ENCODE peak calls at places on chromosome 11, in seven cellular contexts. G, A, W, F, V, Y and O are unnamed samples.

GRCh38 chr11:57116654-57117053 is 65.1 kb upstream of the LRRC55 start:
- DNase-seq in F (peak; percentile 41), V (no peak), Y (no peak), W (no peak), A (peak; percentile 54), G (peak; percentile 34), O (no peak)

GRCh38 chr11:1574256-1575242 is 2.5 kb upstream of the DUSP8 start:
- DNase-seq in V (peak; percentile 67), A (peak; percentile 80), W (no peak), G (peak; percentile 42), F (peak; percentile 82), Y (peak; percentile 59), O (peak; percentile 77)

GRCh38 chr11:30244255-30244654 is 13.4 kb downstream of the FSHB start:
- DNase-seq in V (no peak), G (no peak), F (no peak), W (no peak), Y (no peak), A (no peak), O (no peak)

GRCh38 chr11:6431861-6432260 is 8.9 kb downstream of the HPX start:
- DNase-seq in F (no peak), Y (no peak), A (no peak), V (no peak), W (no peak), G (peak; percentile 83), O (no peak)

GRCh38 chr11:89521294-89521693 is 30.1 kb upstream of the NOX4 start:
- DNase-seq in G (no peak), W (no peak), V (no peak), F (no peak), A (no peak), Y (no peak), O (no peak)

GRCh38 chr11:17672469-17672868 is 46.9 kb upstream of the MYOD1 start:
- DNase-seq in G (no peak), W (no peak), V (no peak), Y (no peak), F (no peak), A (no peak), O (no peak)

GRCh38 chr11:6418958-6419611 is at the start of gene APBB1:
- DNase-seq in G (no peak), V (peak; percentile 75), A (peak; percentile 85), W (peak; percentile 71), F (peak; percentile 70), Y (peak; percentile 77), O (peak; percentile 86)

GRCh38 chr11:2122222-2122906 is 16.8 kb downstream of the IGF2 start:
- DNase-seq in G (peak; percentile 33), W (no peak), A (no peak), F (no peak), V (no peak), Y (no peak), O (no peak)

GRCh38 chr11:2775626-2776350 is 76.0 kb upstream of the KCNQ1OT1 start:
- DNase-seq in Y (no peak), G (no peak), A (peak; percentile 42), V (no peak), F (peak; percentile 14), W (peak; percentile 41), O (peak; percentile 46)

GRCh38 chr11:126304457-126305072 is 705 bp downstream of the DCPS start:
- DNase-seq in V (no peak), Y (no peak), A (no peak), F (no peak), W (no peak), G (no peak), O (no peak)

GRCh38 chr11:31340903-31341572 is 28.5 kb downstream of the DCDC1 start:
- DNase-seq in Y (no peak), A (no peak), V (no peak), G (peak; percentile 10), F (peak; percentile 21), W (no peak), O (no peak)

GRCh38 chr11:94201004-94201465 is 72.4 kb downstream of the PANX1 start:
- DNase-seq in A (no peak), W (no peak), F (no peak), V (no peak), Y (no peak), G (no peak), O (no peak)

DNA sequence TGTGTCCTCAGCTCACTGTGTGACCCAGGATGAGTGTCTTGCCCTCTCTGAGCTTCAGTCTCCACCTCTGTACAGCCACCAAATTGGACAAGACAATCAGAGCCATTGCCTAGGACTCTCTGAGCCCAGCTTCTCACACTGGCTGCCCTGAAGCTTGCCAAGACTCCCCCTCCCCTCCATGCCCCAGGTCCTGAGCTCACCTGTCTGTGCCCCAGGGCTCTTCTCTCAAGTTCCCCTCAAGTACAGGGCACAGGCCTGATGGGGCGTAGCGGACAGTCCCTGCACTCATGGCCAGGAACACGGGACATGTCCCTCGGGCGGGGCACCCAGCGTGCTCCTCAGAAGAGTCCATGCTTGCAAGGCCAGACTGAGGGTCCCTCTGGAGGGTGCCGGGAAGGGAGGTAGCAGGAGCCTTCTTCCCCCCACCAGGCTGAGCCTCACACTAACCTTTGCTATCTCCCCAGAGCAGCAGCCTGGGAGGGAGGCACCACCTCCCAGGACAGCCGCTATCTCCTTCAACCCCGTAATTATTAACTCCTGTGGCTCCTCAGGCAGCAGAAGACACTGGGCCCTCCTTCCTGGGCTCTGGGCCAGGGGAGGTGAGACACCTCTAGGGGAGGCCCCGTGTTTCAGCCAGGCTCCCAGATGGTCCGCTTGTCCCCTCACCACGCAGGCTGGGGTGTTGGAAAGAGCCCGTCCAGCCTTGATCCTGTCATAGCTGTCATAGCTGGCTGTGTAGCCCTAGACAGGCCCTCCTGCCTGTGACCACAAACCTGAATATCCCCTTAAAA is 2.7 kb upstream of the RAB3IL1 start:
- DNase-seq in Y (no peak), F (no peak), V (no peak), W (no peak), A (no peak), G (no peak), O (no peak)
- H3K27ac ChIP-seq in Y (no peak overlapping the region), F (peak overlapping the region; percentile 6), V (peak overlapping the region; percentile 47), W (peak overlapping the region; percentile 56), A (no peak overlapping the region), G (no peak overlapping the region), O (no peak overlapping the region)

GRCh38 chr11:65887026-65887722 is 1.1 kb downstream of the FIBP start:
- DNase-seq in G (no peak), A (no peak), Y (no peak), W (peak; percentile 47), V (no peak), F (no peak), O (peak; percentile 65)
- H3K4me1 ChIP-seq in G (peaks cover 28% of the 10 kb centered on the region), A (peaks cover 17% of the 10 kb centered on the region), Y (peaks cover 45% of the 10 kb centered on the region), W (peaks cover 46% of the 10 kb centered on the region), V (peaks cover 37% of the 10 kb centered on the region), F (peaks cover 5% of the 10 kb centered on the region), O (peaks cover 37% of the 10 kb centered on the region)

DNA sequence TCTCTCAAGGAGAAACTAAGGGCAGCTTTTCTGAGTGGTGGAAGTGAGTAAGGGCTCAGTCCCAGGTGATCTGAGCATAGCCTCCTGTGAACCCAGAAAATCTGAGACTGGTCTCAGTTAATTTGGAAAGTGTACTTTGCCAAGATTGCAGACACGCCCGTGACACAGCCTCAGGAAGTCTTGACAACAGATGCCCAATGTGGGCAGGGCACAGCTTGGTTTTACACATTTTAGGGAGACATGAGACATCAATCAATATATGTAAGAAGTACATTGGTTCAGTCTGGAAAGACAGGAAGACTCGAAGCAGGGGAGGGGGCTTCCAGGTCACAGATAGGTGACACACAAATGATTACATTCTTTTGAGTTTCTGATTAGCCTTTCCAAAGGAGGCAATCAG is 13.5 kb upstream of the CRY2 start:
- DNase-seq in A (no peak), F (no peak), V (no peak), G (no peak), W (no peak), Y (no peak), O (no peak)
- H3K27ac ChIP-seq in A (no peak overlapping the region), F (no peak overlapping the region), V (no peak overlapping the region), G (no peak overlapping the region), W (no peak overlapping the region), Y (no peak overlapping the region), O (no peak overlapping the region)

DNA sequence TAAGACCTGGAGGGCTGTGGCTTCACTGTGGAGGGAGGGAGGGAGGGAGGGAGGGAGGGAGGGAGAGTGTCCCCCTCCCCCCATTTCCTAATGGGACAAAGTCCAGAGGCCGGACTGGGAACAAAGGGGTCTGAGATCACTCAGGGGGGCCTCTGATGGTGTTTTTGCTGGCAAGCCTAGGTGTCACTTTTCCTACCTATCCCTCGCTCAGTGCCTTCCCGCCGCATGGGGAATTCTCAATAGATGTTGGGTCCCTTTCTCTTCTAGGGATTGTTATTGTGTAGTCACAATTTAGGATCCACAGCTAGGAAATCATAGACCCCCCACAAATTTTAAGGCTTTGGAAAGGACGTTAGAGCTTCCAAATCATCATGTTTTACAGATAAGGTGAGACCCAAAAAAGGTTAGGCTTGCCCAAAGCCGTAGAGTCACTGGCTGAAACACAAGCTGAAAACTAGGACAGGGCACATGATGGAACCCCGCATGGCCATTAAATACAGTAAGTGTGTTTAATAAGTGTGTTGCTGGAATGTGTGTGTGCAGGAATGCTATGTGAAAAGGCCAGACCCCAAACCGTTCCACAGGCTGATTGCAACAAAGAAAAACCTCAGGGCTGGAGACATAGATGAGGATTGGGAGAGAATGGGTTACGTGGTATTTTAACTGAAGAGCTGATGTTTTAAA is 4.8 kb upstream of the FTH1 start:
- DNase-seq in G (no peak), W (no peak), F (no peak), A (peak; percentile 42), V (no peak), Y (no peak), O (peak; percentile 27)
- H3K4me1 ChIP-seq in G (peaks cover 85% of the 10 kb centered on the region), W (peaks cover 89% of the 10 kb centered on the region), F (peaks cover 39% of the 10 kb centered on the region), A (peaks cover 18% of the 10 kb centered on the region), V (peaks cover 20% of the 10 kb centered on the region), Y (peaks cover 82% of the 10 kb centered on the region), O (peaks cover 74% of the 10 kb centered on the region)

GRCh38 chr11:63745304-63746170 is 23.0 kb downstream of the ZFTA start:
- DNase-seq in Y (no peak), A (no peak), V (no peak), W (no peak), G (no peak), F (no peak), O (no peak)
- H3K27ac ChIP-seq in Y (no peak overlapping the region), A (no peak overlapping the region), V (no peak overlapping the region), W (no peak overlapping the region), G (no peak overlapping the region), F (no peak overlapping the region), O (no peak overlapping the region)

DNA sequence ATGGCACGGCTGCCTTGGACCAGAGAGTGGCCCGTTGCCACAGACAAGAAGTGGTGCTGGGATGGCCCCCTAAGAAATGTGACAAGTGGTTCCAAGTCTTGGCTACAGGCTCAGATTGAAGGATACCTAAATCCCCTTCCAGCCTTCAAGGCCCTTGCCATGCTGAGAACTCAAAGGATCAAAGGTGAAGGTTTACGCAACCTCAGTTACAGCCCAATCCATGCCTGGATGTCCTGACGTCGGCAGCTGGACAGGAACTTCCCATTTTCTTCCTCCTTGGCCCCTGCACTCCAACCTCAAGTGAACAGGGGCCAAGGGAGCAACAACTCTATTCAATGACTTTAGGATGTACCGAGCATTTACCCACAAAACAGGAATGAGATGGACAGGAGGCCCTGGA is 95.4 kb downstream of the DHCR7 start:
- DNase-seq in G (no peak), V (no peak), F (no peak), W (no peak), Y (no peak), A (no peak), O (no peak)
- H3K4me1 ChIP-seq in G (no peaks in the 10 kb centered on the region), V (no peaks in the 10 kb centered on the region), F (no peaks in the 10 kb centered on the region), W (no peaks in the 10 kb centered on the region), Y (no peaks in the 10 kb centered on the region), A (no peaks in the 10 kb centered on the region), O (no peaks in the 10 kb centered on the region)

GRCh38 chr11:3879967-3880542 is 24.6 kb downstream of the STIM1 start:
- DNase-seq in F (peak; percentile 35), G (no peak), W (no peak), Y (no peak), V (no peak), A (no peak), O (no peak)
- H3K27ac ChIP-seq in F (peak overlapping the region; percentile 41), G (no peak overlapping the region), W (peak overlapping the region; percentile 32), Y (no peak overlapping the region), V (no peak overlapping the region), A (peak overlapping the region; percentile 47), O (peak overlapping the region; percentile 5)

GRCh38 chr11:68353118-68353517 is 40.7 kb downstream of the LRP5 start:
- DNase-seq in A (no peak), V (no peak), F (no peak), Y (no peak), W (no peak), G (peak; percentile 41), O (no peak)
- H3K4me1 ChIP-seq in A (no peaks in the 10 kb centered on the region), V (no peaks in the 10 kb centered on the region), F (peaks cover 4% of the 10 kb centered on the region), Y (peaks cover 70% of the 10 kb centered on the region), W (peaks cover 51% of the 10 kb centered on the region), G (peaks cover 33% of the 10 kb centered on the region), O (peaks cover 34% of the 10 kb centered on the region)